ENCODE peak calls at places on chromosomes 4 and X, in six cellular contexts. F is left ventricle myocardium inferior, O is suprapubic skin, Y is prostate gland, U is heart right ventricle, J is pancreas. I is an unnamed sample.

GRCh38 chrX:40058719-40059118 is 39.0 kb downstream of the BCOR start:
- DNase-seq in O (no peak), Y (no peak), J (no peak), F (no peak), U (no peak), I (peak)

GRCh38 chr4:186780291-186781031 is 56.8 kb upstream of the FAT1 start:
- DNase-seq in J (no peak), Y (no peak), O (no peak), F (no peak), U (no peak), I (no peak)

GRCh38 chrX:70168238-70169188 is 8.8 kb upstream of the DGAT2L6 start:
- DNase-seq in J (no peak), O (no peak), Y (no peak), U (no peak), F (no peak), I (no peak)

GRCh38 chrX:142711801-142712200 is 313.9 kb upstream of the SPANXN4 start:
- DNase-seq in Y (no peak), O (no peak), U (no peak), J (no peak), F (no peak), I (no peak)

GRCh38 chr4:165814256-165815010 is 58.6 kb upstream of the TLL1 start:
- DNase-seq in O (no peak), U (no peak), J (no peak), F (no peak), Y (no peak), I (no peak)

GRCh38 chr4:153310793-153311192 is 33.7 kb upstream of the MND1 start:
- DNase-seq in U (no peak), Y (no peak), O (no peak), J (no peak), F (no peak), I (no peak)

GRCh38 chr4:10096201-10096975 is 20.2 kb downstream of the WDR1 start:
- DNase-seq in J (no peak), Y (no peak), U (peak), O (no peak), F (peak), I (peak)

GRCh38 chrX:145190801-145191389 is 56.4 kb upstream of the SPANXN1 start:
- DNase-seq in J (no peak), U (no peak), F (no peak), O (no peak), Y (no peak), I (no peak)

GRCh38 chr4:51867689-51868448 is 24.9 kb downstream of the DCUN1D4 start:
- DNase-seq in J (no peak), O (no peak), Y (no peak), F (no peak), U (no peak), I (no peak)

GRCh38 chr4:165199722-165200121 is 7.6 kb upstream of the KLHL2 start:
- DNase-seq in J (no peak), F (no peak), U (no peak), O (no peak), Y (peak), I (no peak)

GRCh38 chrX:24566233-24566632 is 80.9 kb downstream of the PCYT1B start:
- DNase-seq in Y (no peak), U (no peak), F (no peak), O (no peak), J (no peak), I (no peak)

GRCh38 chr4:102057122-102057521 is 266.6 kb downstream of the BANK1 start:
- DNase-seq in F (no peak), Y (no peak), J (no peak), U (no peak), O (no peak), I (no peak)

GRCh38 chr4:102061133-102061532 is 270.6 kb downstream of the BANK1 start:
- DNase-seq in U (no peak), O (no peak), F (no peak), Y (no peak), J (no peak), I (no peak)

GRCh38 chr4:102055805-102056204 is 265.3 kb downstream of the BANK1 start:
- DNase-seq in U (no peak), Y (no peak), F (no peak), O (no peak), J (no peak), I (no peak)
- TF ChIP-seq CTCF in U (no peak), Y (no peak), F (no peak), O (no peak), J (no peak), I (no peak)

GRCh38 chrX:51002160-51002632 is 91.7 kb downstream of the BMP15 start:
- DNase-seq in Y (no peak), F (peak), O (peak), U (no peak), J (no peak), I (no peak)

DNA sequence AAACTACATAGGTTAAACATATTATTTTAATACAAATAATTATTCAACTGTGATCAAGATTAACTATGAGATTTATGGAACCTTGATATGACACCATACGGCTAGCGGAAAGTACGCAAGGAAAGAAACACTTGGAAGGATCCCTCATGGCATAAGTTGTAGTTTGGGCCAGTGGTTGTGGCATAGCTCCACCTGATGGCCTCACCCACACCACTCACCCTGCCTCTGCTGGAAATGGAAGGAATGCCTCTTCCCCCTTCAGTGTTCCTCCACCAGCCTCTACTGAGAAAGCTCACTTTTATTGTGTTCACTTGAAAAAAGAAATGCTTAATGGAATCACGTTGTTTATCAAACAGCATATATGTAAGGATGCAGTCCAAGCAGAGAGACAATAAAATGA is 86.4 kb downstream of the BMP15 start:
- DNase-seq in U (no peak), O (no peak), F (no peak), Y (no peak), J (no peak), I (no peak)
- TF ChIP-seq CTCF in U (no peak), O (no peak), F (no peak), Y (no peak), J (no peak), I (no peak)

DNA sequence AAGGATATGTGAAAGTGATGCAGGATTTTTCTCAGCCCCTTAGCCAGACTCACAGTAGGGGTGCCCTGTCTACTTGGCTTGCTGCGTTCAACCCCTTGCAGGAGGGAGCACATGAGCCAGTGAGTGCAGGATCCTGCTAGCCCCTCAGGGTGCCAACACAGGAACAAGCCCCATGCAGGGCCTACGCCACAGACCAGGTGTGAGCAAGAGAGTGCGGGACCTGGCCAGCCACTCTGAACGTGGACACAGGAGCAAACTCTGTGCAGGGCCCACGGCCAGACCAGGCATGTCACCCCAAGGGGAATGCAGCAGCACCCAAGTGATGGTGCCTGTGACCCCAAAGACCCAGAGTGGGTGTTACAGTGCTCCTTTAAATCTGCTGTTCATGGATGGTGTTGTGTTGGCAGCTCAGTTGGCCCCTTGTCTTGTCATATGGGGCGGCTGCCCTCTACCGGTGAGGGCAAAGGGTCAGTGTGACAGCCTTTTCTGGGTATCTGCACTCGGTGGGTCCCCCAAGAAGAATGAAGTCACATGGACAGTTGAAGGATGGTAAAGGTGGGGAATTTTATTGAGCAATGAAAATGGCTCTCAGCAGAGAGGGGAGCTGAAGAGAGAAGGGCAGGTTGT is 188.4 kb upstream of the MAOA start:
- DNase-seq in J (no peak), F (no peak), O (no peak), U (no peak), Y (no peak), I (no peak)
- TF ChIP-seq CTCF in J (no peak), F (no peak), O (no peak), U (no peak), Y (no peak), I (no peak)

GRCh38 chr4:139557506-139558110 is 1.6 kb upstream of the SETD7 start:
- DNase-seq in U (no peak), F (no peak), J (peak), Y (no peak), O (no peak), I (peak)

GRCh38 chr4:139556071-139556734 is at the start of gene SETD7:
- DNase-seq in Y (peak), O (peak), F (peak), J (peak), U (peak), I (peak)

GRCh38 chr4:139555705-139556070 is 331 bp downstream of the SETD7 start:
- DNase-seq in Y (peak), J (peak), U (no peak), O (peak), F (peak), I (peak)

GRCh38 chr4:139558235-139559094 is 2.4 kb upstream of the SETD7 start:
- DNase-seq in J (no peak), O (no peak), Y (no peak), U (no peak), F (no peak), I (no peak)

DNA sequence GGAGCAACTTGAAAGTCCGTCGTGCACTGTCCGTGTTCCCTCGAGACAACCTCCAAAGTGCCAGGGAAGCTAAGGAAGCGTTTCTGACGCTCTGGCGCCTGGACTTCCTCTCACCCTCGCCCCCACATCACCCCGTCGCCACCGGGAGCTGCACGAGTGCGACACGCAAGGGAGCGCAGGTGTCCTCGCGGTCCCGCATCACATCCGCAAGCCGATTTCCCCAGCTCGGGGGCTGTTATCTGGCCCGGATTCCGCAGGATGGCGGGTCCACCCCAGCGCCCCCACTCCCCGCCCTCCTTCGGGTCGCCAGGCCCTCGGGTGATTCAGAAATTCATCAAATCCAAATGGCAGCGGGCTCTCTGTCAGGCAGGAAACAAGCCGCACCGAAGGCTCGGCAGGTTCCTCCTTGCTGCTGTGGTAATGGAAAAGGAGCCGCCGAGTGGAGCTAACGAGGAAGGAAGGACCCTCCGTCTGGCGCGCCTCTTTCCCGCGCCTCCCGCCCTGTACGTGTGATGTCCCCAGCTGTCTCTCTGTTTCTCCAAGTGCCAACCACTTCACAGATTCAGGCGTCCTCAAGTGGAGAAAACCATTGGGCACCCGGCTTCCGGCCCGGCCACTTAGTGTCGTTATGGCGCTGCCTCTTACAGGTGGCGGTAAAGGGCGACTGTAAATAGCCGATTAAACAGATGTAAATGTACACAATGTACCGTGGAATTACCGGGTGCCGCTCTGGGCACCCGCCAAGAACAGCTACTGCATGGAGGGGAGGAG is 901 bp upstream of the SETD7 start:
- DNase-seq in J (peak), Y (peak), O (peak), U (peak), F (peak), I (peak)
- TF ChIP-seq CTCF in J (no peak), Y (peak), O (no peak), U (no peak), F (no peak), I (no peak)

DNA sequence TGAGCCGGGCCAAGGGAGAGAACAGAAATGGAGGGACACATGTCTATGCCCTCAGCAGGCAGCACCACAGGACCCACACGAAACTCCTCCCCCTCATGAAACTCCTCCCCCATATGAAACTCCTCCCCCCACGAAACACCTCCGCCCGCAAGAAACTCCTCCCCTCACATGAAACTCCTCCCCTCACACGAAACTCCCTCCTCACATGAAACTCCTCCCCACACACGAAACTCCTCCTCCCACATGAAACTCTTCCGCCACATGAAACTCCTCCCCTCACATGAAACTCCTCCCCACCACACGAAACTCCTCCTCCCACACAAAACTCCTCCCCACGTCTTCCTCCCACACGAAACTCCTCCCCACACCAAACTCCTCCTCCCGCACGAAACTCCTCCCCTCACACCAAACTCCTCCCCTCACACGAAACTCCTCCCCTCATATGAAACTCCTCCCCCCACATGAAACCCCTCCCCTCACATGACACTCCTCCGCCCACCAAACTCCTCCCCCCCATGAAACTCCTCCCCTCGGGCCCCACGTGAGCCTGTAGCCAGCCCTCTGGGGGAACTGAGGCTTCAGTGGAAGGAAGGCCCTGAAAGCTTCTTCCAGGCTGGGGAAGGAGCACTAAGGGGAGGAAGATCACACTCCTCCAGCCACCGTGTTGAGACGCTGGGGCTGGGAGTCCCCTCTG is 15.2 kb downstream of the ADRA2C start:
- DNase-seq in U (no peak), O (no peak), F (no peak), J (no peak), Y (no peak), I (no peak)
- TF ChIP-seq CTCF in U (no peak), O (no peak), F (no peak), J (no peak), Y (no peak), I (no peak)

GRCh38 chr4:185134176-185134869 is 8.7 kb upstream of the SLC25A4 start:
- DNase-seq in O (no peak), F (no peak), U (no peak), J (no peak), Y (peak), I (no peak)

GRCh38 chr4:185123479-185123878 is 19.6 kb upstream of the SLC25A4 start:
- DNase-seq in U (no peak), F (no peak), O (no peak), Y (no peak), J (no peak), I (no peak)

GRCh38 chr4:185127021-185127925 is 15.8 kb upstream of the SLC25A4 start:
- DNase-seq in Y (peak), U (no peak), F (peak), O (no peak), J (no peak), I (peak)

GRCh38 chr4:185122681-185123345 is 20.3 kb upstream of the SLC25A4 start:
- DNase-seq in O (no peak), Y (no peak), F (no peak), U (no peak), J (no peak), I (no peak)

GRCh38 chr4:185128272-185129119 is 14.6 kb upstream of the SLC25A4 start:
- DNase-seq in J (peak), U (peak), Y (peak), O (no peak), F (peak), I (peak)
- TF ChIP-seq CTCF in J (no peak), U (no peak), Y (no peak), O (no peak), F (peak), I (no peak)

GRCh38 chrX:101803451-101803850 is 128.4 kb downstream of the ZMAT1 start:
- DNase-seq in U (no peak), F (no peak), O (no peak), Y (no peak), J (no peak), I (no peak)
- TF ChIP-seq CTCF in U (peak), F (peak), O (peak), Y (no peak), J (peak), I (peak)

DNA sequence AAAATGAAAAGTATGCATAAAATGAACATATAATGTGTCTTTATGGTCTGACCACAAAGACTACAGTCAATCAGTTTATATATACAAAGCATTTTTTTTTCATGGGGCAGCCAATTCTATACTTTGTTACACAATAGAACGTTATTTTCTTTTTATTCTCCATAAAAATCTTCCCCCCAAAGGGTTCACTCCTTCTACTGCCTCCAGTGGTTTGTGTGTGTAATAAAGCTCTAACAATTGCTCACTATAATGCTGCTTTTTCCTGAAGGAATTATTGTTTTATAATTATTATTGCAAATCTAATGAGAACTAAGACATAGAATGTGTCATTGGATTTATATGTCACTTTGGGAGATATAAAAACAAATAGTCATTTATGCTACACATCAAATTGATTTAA is 664.1 kb upstream of the PABPC4L start:
- DNase-seq in Y (no peak), U (no peak), J (no peak), F (no peak), O (no peak), I (no peak)
- TF ChIP-seq CTCF in Y (no peak), U (no peak), J (no peak), F (no peak), O (no peak), I (no peak)

GRCh38 chrX:132940727-132941162 is 17.7 kb downstream of the HS6ST2 start:
- DNase-seq in O (no peak), Y (no peak), J (no peak), F (no peak), U (no peak), I (no peak)
- TF ChIP-seq CTCF in O (no peak), Y (no peak), J (no peak), F (no peak), U (no peak), I (no peak)